ENCODE peak calls at places on chromosomes 13 and 19, in nine cellular contexts. A is endothelial cell, H is choroid plexus epithelial cell, Y is IMR-90, G is Panc1, W is mesothelial cell of epicardium, B is thoracic aorta, O is cardiac fibroblast, R is GM12878. M is an unnamed sample.

GRCh38 chr13:31160857-31161582 is 684 bp downstream of the HSPH1 start:
- DNase-seq in A (peak; percentile 69), H (peak; percentile 85), Y (peak; percentile 75), G (no peak), W (peak; percentile 45), B (peak; percentile 9), O (peak; percentile 84), R (peak; percentile 37), M (peak; percentile 88)

GRCh38 chr19:29120471-29120870 is 92.5 kb downstream of the UQCRFS1 start:
- DNase-seq in A (no peak), H (no peak), Y (no peak), G (no peak), W (no peak), B (no peak), O (no peak), R (no peak), M (no peak)

GRCh38 chr19:17448190-17448967 is at the start of gene TMEM221:
- DNase-seq in A (peak; percentile 74), H (no peak), Y (no peak), G (no peak), W (peak; percentile 36), B (no peak), O (peak; percentile 30), R (no peak), M (no peak)

GRCh38 chr13:112711528-112712265 is 21.9 kb downstream of the ATP11A start:
- DNase-seq in A (peak; percentile 61), H (peak; percentile 87), Y (peak; percentile 98), G (no peak), W (peak; percentile 31), B (peak; percentile 74), O (peak; percentile 99), R (no peak), M (no peak)

GRCh38 chr19:3125900-3126524 is 9.8 kb upstream of the GNA15 start:
- DNase-seq in A (peak; percentile 72), H (peak; percentile 58), Y (no peak), G (peak; percentile 24), W (no peak), B (no peak), O (peak; percentile 53), R (no peak), M (no peak)

GRCh38 chr13:112658807-112659206 is 31.0 kb upstream of the ATP11A start:
- DNase-seq in A (no peak), H (peak; percentile 14), Y (peak; percentile 10), G (no peak), W (no peak), B (no peak), O (no peak), R (no peak), M (no peak)

GRCh38 chr13:113814435-113814821 is 49.4 kb downstream of the GAS6 start:
- DNase-seq in A (no peak), H (peak; percentile 70), Y (peak; percentile 34), G (no peak), W (no peak), B (no peak), O (peak; percentile 55), R (no peak), M (no peak)

GRCh38 chr19:46202872-46203860 is 26.4 kb upstream of the IGFL1 start:
- DNase-seq in A (no peak), H (no peak), Y (no peak), G (no peak), W (no peak), B (no peak), O (no peak), R (no peak), M (no peak)

GRCh38 chr19:51159656-51160055 is 17.6 kb downstream of the SIGLEC7 start:
- DNase-seq in A (no peak), H (no peak), Y (no peak), G (no peak), W (no peak), B (no peak), O (no peak), R (no peak), M (no peak)

GRCh38 chr13:109451726-109452125 is 334.7 kb downstream of the IRS2 start:
- DNase-seq in A (no peak), H (peak; percentile 55), Y (no peak), G (no peak), W (no peak), B (no peak), O (no peak), R (no peak), M (no peak)
- TF ChIP-seq CTCF in A (no peak), H (peak; percentile 11), Y (no peak), G (no peak), W (no peak), B (no peak), O (no peak), R (no peak), M (peak; percentile 15)

GRCh38 chr19:8250596-8250995 is 41.4 kb downstream of the CERS4 start:
- DNase-seq in A (no peak), H (no peak), Y (no peak), G (no peak), W (no peak), B (no peak), O (no peak), R (no peak), M (no peak)

GRCh38 chr19:8253678-8254077 is 44.5 kb downstream of the CERS4 start:
- DNase-seq in A (no peak), H (no peak), Y (peak; percentile 23), G (no peak), W (no peak), B (no peak), O (no peak), R (no peak), M (no peak)

GRCh38 chr19:8252922-8253589 is 43.9 kb downstream of the CERS4 start:
- DNase-seq in A (peak; percentile 93), H (peak; percentile 84), Y (peak; percentile 70), G (peak; percentile 46), W (peak; percentile 76), B (peak; percentile 36), O (peak; percentile 82), R (peak; percentile 48), M (peak; percentile 95)

GRCh38 chr19:8248348-8249328 is 39.5 kb downstream of the CERS4 start:
- DNase-seq in A (no peak), H (no peak), Y (no peak), G (no peak), W (no peak), B (no peak), O (no peak), R (no peak), M (no peak)

DNA sequence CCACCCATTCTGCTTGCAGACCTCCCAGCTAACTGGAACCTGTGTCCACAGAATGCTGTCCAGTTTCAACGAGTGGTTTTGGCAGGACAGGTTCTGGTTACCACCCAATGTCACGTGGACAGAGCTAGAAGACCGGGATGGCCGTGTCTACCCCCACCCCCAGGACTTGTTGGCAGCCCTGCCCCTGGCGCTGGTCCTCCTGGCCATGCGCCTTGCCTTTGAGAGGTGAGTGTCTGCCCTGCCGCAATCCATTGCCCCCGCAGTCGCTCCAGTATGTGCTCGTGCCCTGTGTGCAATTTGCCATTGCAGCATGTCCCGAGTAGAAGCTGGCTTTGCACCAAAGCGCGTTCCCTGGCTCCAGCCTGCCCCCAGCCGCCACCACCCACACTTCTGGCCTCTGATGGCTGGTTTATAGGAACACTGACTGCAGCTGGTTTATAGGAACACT is 41.9 kb downstream of the CERS4 start:
- DNase-seq in A (no peak), H (no peak), Y (peak; percentile 11), G (no peak), W (no peak), B (peak; percentile 30), O (peak; percentile 72), R (no peak), M (no peak)
- TF ChIP-seq CTCF in A (no peak), H (no peak), Y (no peak), G (no peak), W (no peak), B (no peak), O (no peak), R (no peak), M (no peak)

DNA sequence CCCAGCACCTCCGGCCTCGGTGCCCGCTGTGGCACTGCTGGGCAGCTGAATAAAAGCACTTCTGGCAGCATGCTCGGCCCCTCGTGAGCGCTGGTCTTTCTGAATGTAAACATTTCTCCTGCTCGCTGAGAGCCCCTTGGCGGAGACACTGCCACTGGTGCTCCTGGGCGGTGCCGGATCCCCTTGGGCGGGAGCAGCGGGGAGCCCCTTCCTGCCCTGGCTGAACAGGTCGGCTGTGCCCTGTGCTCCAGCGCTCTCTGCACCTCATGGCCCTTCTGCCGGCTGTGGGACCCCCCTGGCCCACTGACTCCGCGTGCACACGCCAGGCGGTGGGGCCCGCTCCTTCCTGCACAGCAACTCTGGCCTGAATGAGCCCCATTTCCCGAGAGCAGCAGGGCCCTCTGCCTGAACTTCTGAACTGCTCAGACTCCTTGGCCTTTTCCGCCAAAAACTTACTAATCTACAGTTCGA is 14.0 kb downstream of the RB1 start:
- DNase-seq in A (no peak), H (no peak), Y (no peak), G (no peak), W (no peak), B (no peak), O (no peak), R (no peak), M (no peak)
- TF ChIP-seq CTCF in A (no peak), H (no peak), Y (no peak), G (no peak), W (no peak), B (no peak), O (no peak), R (no peak), M (no peak)

GRCh38 chr13:55361141-55361540 is 1779.6 kb upstream of the PRR20A start:
- DNase-seq in A (no peak), H (no peak), Y (no peak), G (no peak), W (no peak), B (no peak), O (no peak), R (no peak), M (no peak)

DNA sequence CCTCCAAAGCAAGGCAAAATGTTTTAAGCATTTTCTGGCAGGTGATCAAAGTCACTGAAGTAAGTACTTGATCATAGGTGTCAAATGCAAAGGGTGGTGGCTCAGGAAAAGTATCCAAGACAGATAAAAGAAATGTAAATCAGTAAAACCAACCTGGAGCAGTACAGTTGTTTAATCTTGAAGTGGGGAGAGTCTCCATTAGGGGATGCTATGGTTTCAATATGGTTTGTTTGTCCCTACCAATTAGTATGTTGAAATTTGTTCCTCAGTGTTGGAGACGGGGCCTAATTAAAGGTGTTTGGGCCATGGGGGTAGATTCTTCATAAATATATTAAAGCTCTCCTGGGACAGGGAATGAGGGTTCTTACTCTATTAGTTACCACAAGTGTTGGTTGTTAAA is 1781.7 kb upstream of the PRR20A start:
- DNase-seq in A (no peak), H (no peak), Y (no peak), G (no peak), W (no peak), B (no peak), O (no peak), R (no peak), M (no peak)
- TF ChIP-seq CTCF in A (no peak), H (no peak), Y (no peak), G (no peak), W (no peak), B (no peak), O (no peak), R (no peak), M (no peak)

GRCh38 chr13:24323036-24323738 is 13.8 kb downstream of the C1QTNF9 start:
- DNase-seq in A (no peak), H (no peak), Y (no peak), G (no peak), W (no peak), B (no peak), O (no peak), R (no peak), M (no peak)
- TF ChIP-seq CTCF in A (no peak), H (no peak), Y (no peak), G (no peak), W (no peak), B (no peak), O (no peak), R (no peak), M (no peak)

M was measured in osteocyte.